ENCODE peak calls at places on chromosomes 11 and 22, in seven cellular contexts. D is skeletal muscle cell; F is BE2C; P is SK-MEL-5; Q is C1 segment of cervical spinal cord; E is head of caudate nucleus; Z is stimulated activated CD4-positive, alpha-beta T cell treated with anti-CD3 and anti-CD28 coated beads, Interleukin-4, amount 100 ng/mL, for 48 hours. C is an unnamed sample.

GRCh38 chr11:112588252-112588668 is 327.6 kb upstream of the PLET1 start:
- DNase-seq in D (peak; percentile 74), F (peak; percentile 83), P (peak; percentile 85), Q (peak; percentile 26), E (peak; percentile 90), Z (peak; percentile 16), C (peak; percentile 88)

GRCh38 chr11:102914238-102915043 is 39.7 kb upstream of the MMP12 start:
- DNase-seq in D (no peak), F (no peak), P (peak; percentile 57), Q (no peak), E (peak; percentile 45), Z (no peak), C (peak; percentile 58)

GRCh38 chr22:46173152-46173551 is 22.8 kb downstream of the PPARA start:
- DNase-seq in D (no peak), F (no peak), P (no peak), Q (no peak), E (no peak), Z (no peak), C (no peak)

GRCh38 chr22:50009765-50010675 is 2.5 kb downstream of the IL17REL start:
- DNase-seq in D (no peak), F (peak; percentile 10), P (no peak), Q (no peak), E (no peak), Z (no peak), C (no peak)

GRCh38 chr11:80822248-80822647 is 1381.4 kb upstream of the TENM4 start:
- DNase-seq in D (no peak), F (no peak), P (no peak), Q (no peak), E (no peak), Z (no peak), C (no peak)

GRCh38 chr11:114776956-114777355 is 98.6 kb downstream of the NXPE2 start:
- DNase-seq in D (no peak), F (no peak), P (no peak), Q (no peak), E (no peak), Z (no peak), C (no peak)

GRCh38 chr11:131907371-131907770 is 537.0 kb downstream of the NTM start:
- DNase-seq in D (no peak), F (no peak), P (no peak), Q (no peak), E (no peak), Z (no peak), C (no peak)

GRCh38 chr11:61035086-61035835 is 63.8 kb downstream of the CD6 start:
- DNase-seq in D (no peak), F (no peak), P (no peak), Q (no peak), E (no peak), Z (no peak), C (no peak)

GRCh38 chr11:74195828-74196227 is 24.7 kb downstream of the PPME1 start:
- DNase-seq in D (no peak), F (no peak), P (no peak), Q (no peak), E (no peak), Z (no peak), C (peak; percentile 54)

GRCh38 chr22:37344735-37345462 is 62.6 kb downstream of the CYTH4 start:
- DNase-seq in D (no peak), F (no peak), P (no peak), Q (no peak), E (no peak), Z (no peak), C (no peak)

GRCh38 chr11:12303431-12304149 is 73.8 kb upstream of the PARVA start:
- DNase-seq in D (no peak), F (no peak), P (no peak), Q (no peak), E (no peak), Z (no peak), C (no peak)

GRCh38 chr11:78019808-78020207 is 3.3 kb downstream of the KCTD14 start:
- DNase-seq in D (no peak), F (no peak), P (no peak), Q (no peak), E (no peak), Z (no peak), C (no peak)

GRCh38 chr11:111765984-111766833 is at the start of gene PPP2R1B:
- DNase-seq in D (no peak), F (peak; percentile 78), P (peak; percentile 77), Q (peak; percentile 88), E (peak; percentile 88), Z (peak; percentile 66), C (peak; percentile 67)

GRCh38 chr22:30370681-30371080 is 13.9 kb downstream of the CCDC157 start:
- DNase-seq in D (no peak), F (peak; percentile 56), P (no peak), Q (no peak), E (no peak), Z (no peak), C (no peak)

GRCh38 chr11:72685560-72686480 is 11.6 kb upstream of the PDE2A start:
- DNase-seq in D (no peak), F (no peak), P (no peak), Q (no peak), E (no peak), Z (peak; percentile 62), C (no peak)

GRCh38 chr11:1298695-1299492 is 10.5 kb downstream of the TOLLIP start:
- DNase-seq in D (peak; percentile 56), F (no peak), P (no peak), Q (no peak), E (peak; percentile 74), Z (no peak), C (no peak)

GRCh38 chr11:15622231-15622890 is 507.6 kb downstream of the INSC start:
- DNase-seq in D (no peak), F (no peak), P (no peak), Q (no peak), E (no peak), Z (no peak), C (no peak)

GRCh38 chr22:30015846-30016245 is 64.4 kb upstream of the HORMAD2 start:
- DNase-seq in D (peak; percentile 33), F (no peak), P (no peak), Q (no peak), E (no peak), Z (no peak), C (no peak)

GRCh38 chr11:123129920-123130319 is 65.1 kb downstream of the CLMP start:
- DNase-seq in D (peak; percentile 40), F (no peak), P (no peak), Q (no peak), E (no peak), Z (no peak), C (no peak)

GRCh38 chr11:27295928-27296327 is 67.1 kb downstream of the CCDC34 start:
- DNase-seq in D (no peak), F (no peak), P (no peak), Q (no peak), E (no peak), Z (no peak), C (peak; percentile 8)

GRCh38 chr11:92826597-92826996 is 142.9 kb upstream of the MTNR1B start:
- DNase-seq in D (no peak), F (no peak), P (no peak), Q (no peak), E (no peak), Z (no peak), C (no peak)

GRCh38 chr22:49422668-49423067 is 405.0 kb downstream of the BRD1 start:
- DNase-seq in D (no peak), F (no peak), P (no peak), Q (no peak), E (no peak), Z (no peak), C (no peak)

GRCh38 chr11:17389205-17389956 is 922 bp upstream of the KCNJ11 start:
- DNase-seq in D (no peak), F (peak; percentile 73), P (peak; percentile 71), Q (peak; percentile 13), E (peak; percentile 75), Z (peak; percentile 66), C (peak; percentile 78)

GRCh38 chr22:34067031-34067430 is 146.8 kb upstream of the LARGE1 start:
- DNase-seq in D (no peak), F (no peak), P (no peak), Q (no peak), E (no peak), Z (no peak), C (no peak)

GRCh38 chr11:1174441-1175370 is 17.0 kb downstream of the MUC5AC start:
- DNase-seq in D (no peak), F (no peak), P (no peak), Q (no peak), E (no peak), Z (no peak), C (no peak)

GRCh38 chr11:62958547-62959071 is 26.2 kb downstream of the SLC22A6 start:
- DNase-seq in D (peak; percentile 7), F (no peak), P (peak; percentile 32), Q (no peak), E (no peak), Z (no peak), C (no peak)

GRCh38 chr22:34111210-34111824 is 191.0 kb upstream of the LARGE1 start:
- DNase-seq in D (no peak), F (no peak), P (peak; percentile 68), Q (peak; percentile 1), E (peak; percentile 39), Z (no peak), C (peak; percentile 12)

GRCh38 chr11:58652726-58653280 is 30.3 kb downstream of the CNTF start:
- DNase-seq in D (no peak), F (no peak), P (no peak), Q (no peak), E (no peak), Z (no peak), C (no peak)

GRCh38 chr11:3981084-3981633 is 113.4 kb upstream of the RRM1 start:
- DNase-seq in D (no peak), F (no peak), P (no peak), Q (no peak), E (no peak), Z (no peak), C (no peak)

GRCh38 chr11:71327156-71328085 is 75.0 kb upstream of the SHANK2 start:
- DNase-seq in D (no peak), F (no peak), P (no peak), Q (no peak), E (no peak), Z (no peak), C (no peak)